ENCODE peak calls at places on chromosomes 11 and 22, in nine cellular contexts. One of them, this sample, is unnamed.

GRCh38 chr11:131867457-131868257 is 497.2 kb downstream of the NTM start:
- DNase-seq in heart right ventricle: peak
- DNase-seq in CD8-positive, alpha-beta T cell: no peak
- DNase-seq in AG04449: peak
- DNase-seq in body of pancreas: peak
- DNase-seq in nephron progenitor cell: peak
- DNase-seq in AG09319: peak
- DNase-seq in progenitor cell of endocrine pancreas: peak
- DNase-seq in fibroblast of mammary gland: peak
- DNase-seq in this sample: peak

GRCh38 chr22:46547179-46547882 is 9.9 kb upstream of the CELSR1 start:
- DNase-seq in body of pancreas: peak
- DNase-seq in heart right ventricle: peak
- DNase-seq in nephron progenitor cell: peak
- DNase-seq in progenitor cell of endocrine pancreas: no peak
- DNase-seq in AG09319: no peak
- DNase-seq in AG04449: no peak
- DNase-seq in fibroblast of mammary gland: peak
- DNase-seq in CD8-positive, alpha-beta T cell: no peak
- DNase-seq in this sample: peak

GRCh38 chr22:31829505-31829904 is 75.7 kb downstream of the DEPDC5 start:
- DNase-seq in nephron progenitor cell: no peak
- DNase-seq in progenitor cell of endocrine pancreas: no peak
- DNase-seq in AG09319: peak
- DNase-seq in AG04449: peak
- DNase-seq in CD8-positive, alpha-beta T cell: no peak
- DNase-seq in body of pancreas: no peak
- DNase-seq in fibroblast of mammary gland: peak
- DNase-seq in heart right ventricle: no peak
- DNase-seq in this sample: peak

GRCh38 chr11:128886401-128887119 is 4.6 kb upstream of the KCNJ5 start:
- DNase-seq in AG04449: no peak
- DNase-seq in CD8-positive, alpha-beta T cell: no peak
- DNase-seq in AG09319: no peak
- DNase-seq in body of pancreas: peak
- DNase-seq in fibroblast of mammary gland: no peak
- DNase-seq in heart right ventricle: no peak
- DNase-seq in progenitor cell of endocrine pancreas: no peak
- DNase-seq in nephron progenitor cell: peak
- DNase-seq in this sample: no peak

GRCh38 chr11:36622431-36623136 is 24.5 kb upstream of the RAG2 start:
- DNase-seq in heart right ventricle: no peak
- DNase-seq in fibroblast of mammary gland: peak
- DNase-seq in nephron progenitor cell: no peak
- DNase-seq in progenitor cell of endocrine pancreas: no peak
- DNase-seq in AG04449: peak
- DNase-seq in CD8-positive, alpha-beta T cell: no peak
- DNase-seq in AG09319: no peak
- DNase-seq in body of pancreas: no peak
- DNase-seq in this sample: peak

GRCh38 chr11:75652936-75653335 is 15.9 kb downstream of the MAP6 start:
- DNase-seq in progenitor cell of endocrine pancreas: no peak
- DNase-seq in fibroblast of mammary gland: peak
- DNase-seq in heart right ventricle: no peak
- DNase-seq in AG09319: no peak
- DNase-seq in CD8-positive, alpha-beta T cell: no peak
- DNase-seq in nephron progenitor cell: no peak
- DNase-seq in body of pancreas: no peak
- DNase-seq in AG04449: no peak
- DNase-seq in this sample: peak

GRCh38 chr22:35378547-35379078 is 2.3 kb upstream of the HMOX1 start:
- DNase-seq in body of pancreas: no peak
- DNase-seq in AG09319: no peak
- DNase-seq in AG04449: no peak
- DNase-seq in fibroblast of mammary gland: no peak
- DNase-seq in nephron progenitor cell: no peak
- DNase-seq in progenitor cell of endocrine pancreas: no peak
- DNase-seq in CD8-positive, alpha-beta T cell: no peak
- DNase-seq in heart right ventricle: no peak
- DNase-seq in this sample: no peak

GRCh38 chr22:41512421-41513194 is 31.7 kb downstream of the POLR3H start:
- DNase-seq in nephron progenitor cell: peak
- DNase-seq in CD8-positive, alpha-beta T cell: no peak
- DNase-seq in AG09319: peak
- DNase-seq in body of pancreas: no peak
- DNase-seq in heart right ventricle: no peak
- DNase-seq in fibroblast of mammary gland: peak
- DNase-seq in progenitor cell of endocrine pancreas: no peak
- DNase-seq in AG04449: no peak
- DNase-seq in this sample: peak

GRCh38 chr22:35928273-35928798 is 100.3 kb downstream of the RBFOX2 start:
- DNase-seq in body of pancreas: no peak
- DNase-seq in heart right ventricle: no peak
- DNase-seq in nephron progenitor cell: no peak
- DNase-seq in AG09319: no peak
- DNase-seq in fibroblast of mammary gland: no peak
- DNase-seq in AG04449: no peak
- DNase-seq in progenitor cell of endocrine pancreas: no peak
- DNase-seq in CD8-positive, alpha-beta T cell: no peak
- DNase-seq in this sample: no peak

GRCh38 chr22:29886601-29887000 is 3.6 kb downstream of the MTMR3 start:
- DNase-seq in body of pancreas: no peak
- DNase-seq in progenitor cell of endocrine pancreas: no peak
- DNase-seq in heart right ventricle: no peak
- DNase-seq in fibroblast of mammary gland: no peak
- DNase-seq in AG04449: no peak
- DNase-seq in nephron progenitor cell: no peak
- DNase-seq in AG09319: no peak
- DNase-seq in CD8-positive, alpha-beta T cell: no peak
- DNase-seq in this sample: no peak

GRCh38 chr22:29882716-29883044 is 294 bp upstream of the MTMR3 start:
- DNase-seq in progenitor cell of endocrine pancreas: no peak
- DNase-seq in AG09319: peak
- DNase-seq in AG04449: no peak
- DNase-seq in heart right ventricle: no peak
- DNase-seq in fibroblast of mammary gland: no peak
- DNase-seq in CD8-positive, alpha-beta T cell: no peak
- DNase-seq in body of pancreas: no peak
- DNase-seq in nephron progenitor cell: no peak
- DNase-seq in this sample: no peak

GRCh38 chr22:29883831-29884139 is 811 bp downstream of the MTMR3 start:
- DNase-seq in AG09319: no peak
- DNase-seq in heart right ventricle: no peak
- DNase-seq in AG04449: no peak
- DNase-seq in CD8-positive, alpha-beta T cell: no peak
- DNase-seq in nephron progenitor cell: no peak
- DNase-seq in body of pancreas: no peak
- DNase-seq in fibroblast of mammary gland: no peak
- DNase-seq in progenitor cell of endocrine pancreas: no peak
- DNase-seq in this sample: no peak

GRCh38 chr22:29885610-29886009 is 2.6 kb downstream of the MTMR3 start:
- DNase-seq in AG04449: no peak
- DNase-seq in progenitor cell of endocrine pancreas: no peak
- DNase-seq in fibroblast of mammary gland: no peak
- DNase-seq in CD8-positive, alpha-beta T cell: no peak
- DNase-seq in body of pancreas: no peak
- DNase-seq in AG09319: no peak
- DNase-seq in nephron progenitor cell: no peak
- DNase-seq in heart right ventricle: no peak
- DNase-seq in this sample: no peak

GRCh38 chr22:29883045-29883830 is at the start of gene MTMR3:
- DNase-seq in CD8-positive, alpha-beta T cell: peak
- DNase-seq in heart right ventricle: peak
- DNase-seq in body of pancreas: peak
- DNase-seq in AG09319: no peak
- DNase-seq in AG04449: peak
- DNase-seq in progenitor cell of endocrine pancreas: peak
- DNase-seq in nephron progenitor cell: peak
- DNase-seq in fibroblast of mammary gland: peak
- DNase-seq in this sample: peak
- TF ChIP-seq CTCF in CD8-positive, alpha-beta T cell: peak
- TF ChIP-seq CTCF in heart right ventricle: peak
- TF ChIP-seq CTCF in body of pancreas: peak
- TF ChIP-seq CTCF in AG09319: peak
- TF ChIP-seq CTCF in AG04449: peak
- TF ChIP-seq CTCF in progenitor cell of endocrine pancreas: peak
- TF ChIP-seq CTCF in nephron progenitor cell: peak
- TF ChIP-seq CTCF in fibroblast of mammary gland: peak
- TF ChIP-seq CTCF in this sample: peak

GRCh38 chr11:45666648-45667642 is 1.5 kb upstream of the CHST1 start:
- DNase-seq in body of pancreas: no peak
- DNase-seq in heart right ventricle: no peak
- DNase-seq in fibroblast of mammary gland: no peak
- DNase-seq in AG04449: no peak
- DNase-seq in AG09319: no peak
- DNase-seq in CD8-positive, alpha-beta T cell: no peak
- DNase-seq in nephron progenitor cell: no peak
- DNase-seq in progenitor cell of endocrine pancreas: no peak
- DNase-seq in this sample: no peak

GRCh38 chr11:45669956-45670355 is 4.5 kb upstream of the CHST1 start:
- DNase-seq in AG04449: no peak
- DNase-seq in nephron progenitor cell: no peak
- DNase-seq in progenitor cell of endocrine pancreas: no peak
- DNase-seq in fibroblast of mammary gland: no peak
- DNase-seq in AG09319: no peak
- DNase-seq in body of pancreas: no peak
- DNase-seq in CD8-positive, alpha-beta T cell: no peak
- DNase-seq in heart right ventricle: no peak
- DNase-seq in this sample: no peak

GRCh38 chr11:45665933-45666647 is 668 bp upstream of the CHST1 start:
- DNase-seq in CD8-positive, alpha-beta T cell: no peak
- DNase-seq in AG04449: no peak
- DNase-seq in AG09319: no peak
- DNase-seq in nephron progenitor cell: no peak
- DNase-seq in body of pancreas: no peak
- DNase-seq in progenitor cell of endocrine pancreas: no peak
- DNase-seq in heart right ventricle: no peak
- DNase-seq in fibroblast of mammary gland: peak
- DNase-seq in this sample: no peak

GRCh38 chr11:45669146-45669545 is 3.7 kb upstream of the CHST1 start:
- DNase-seq in progenitor cell of endocrine pancreas: no peak
- DNase-seq in heart right ventricle: no peak
- DNase-seq in CD8-positive, alpha-beta T cell: no peak
- DNase-seq in AG09319: no peak
- DNase-seq in fibroblast of mammary gland: no peak
- DNase-seq in body of pancreas: no peak
- DNase-seq in AG04449: no peak
- DNase-seq in nephron progenitor cell: no peak
- DNase-seq in this sample: no peak

DNA sequence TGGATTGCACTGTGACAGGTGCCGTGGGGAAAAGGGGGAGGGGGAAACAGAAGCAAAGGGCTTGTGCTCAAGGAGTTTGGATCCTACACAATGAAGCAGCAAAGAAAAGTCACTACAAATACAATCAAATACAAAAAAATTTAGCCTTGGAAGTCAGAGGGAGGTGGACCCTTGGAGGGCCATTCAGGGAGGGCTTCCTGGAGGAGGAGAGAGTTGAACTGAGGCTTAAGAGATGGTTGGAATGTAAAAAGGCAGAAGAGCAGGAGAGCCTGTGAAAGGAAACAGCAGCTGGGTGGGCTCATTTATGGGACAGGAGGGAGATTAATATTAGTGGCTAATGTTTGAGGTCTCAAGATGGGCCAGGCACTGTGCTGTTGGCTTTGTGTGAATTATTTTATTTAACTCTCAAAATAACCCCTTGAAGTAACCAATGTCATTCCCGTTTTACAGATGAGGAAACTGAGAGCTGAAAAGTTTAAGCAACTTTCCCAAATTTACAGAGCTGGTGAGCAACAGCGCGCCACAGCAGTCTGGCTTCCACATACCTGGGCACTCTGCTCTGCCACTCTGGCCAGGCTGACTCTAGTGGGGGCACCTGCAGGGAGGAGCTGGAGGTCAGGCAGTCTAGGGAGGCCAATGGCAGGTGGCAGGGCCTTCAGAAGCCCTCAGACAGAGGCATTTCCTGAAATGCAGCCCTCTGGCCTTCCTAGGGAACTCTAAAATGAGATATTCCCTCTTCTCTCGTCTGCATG is 2.7 kb upstream of the CHST1 start:
- DNase-seq in AG04449: no peak
- DNase-seq in heart right ventricle: no peak
- DNase-seq in fibroblast of mammary gland: no peak
- DNase-seq in nephron progenitor cell: no peak
- DNase-seq in AG09319: no peak
- DNase-seq in progenitor cell of endocrine pancreas: no peak
- DNase-seq in CD8-positive, alpha-beta T cell: no peak
- DNase-seq in body of pancreas: no peak
- DNase-seq in this sample: no peak
- TF ChIP-seq CTCF in AG04449: no peak
- TF ChIP-seq CTCF in heart right ventricle: no peak
- TF ChIP-seq CTCF in fibroblast of mammary gland: no peak
- TF ChIP-seq CTCF in nephron progenitor cell: no peak
- TF ChIP-seq CTCF in AG09319: no peak
- TF ChIP-seq CTCF in progenitor cell of endocrine pancreas: no peak
- TF ChIP-seq CTCF in CD8-positive, alpha-beta T cell: no peak
- TF ChIP-seq CTCF in body of pancreas: no peak
- TF ChIP-seq CTCF in this sample: no peak

GRCh38 chr22:27919222-27919942 is at the start of gene PITPNB:
- DNase-seq in heart right ventricle: peak
- DNase-seq in CD8-positive, alpha-beta T cell: peak
- DNase-seq in progenitor cell of endocrine pancreas: peak
- DNase-seq in nephron progenitor cell: peak
- DNase-seq in AG04449: peak
- DNase-seq in fibroblast of mammary gland: peak
- DNase-seq in body of pancreas: peak
- DNase-seq in AG09319: peak
- DNase-seq in this sample: peak

GRCh38 chr22:27925331-27925730 is 6.3 kb upstream of the PITPNB start:
- DNase-seq in CD8-positive, alpha-beta T cell: no peak
- DNase-seq in fibroblast of mammary gland: no peak
- DNase-seq in AG04449: no peak
- DNase-seq in heart right ventricle: no peak
- DNase-seq in progenitor cell of endocrine pancreas: no peak
- DNase-seq in nephron progenitor cell: no peak
- DNase-seq in body of pancreas: no peak
- DNase-seq in AG09319: no peak
- DNase-seq in this sample: no peak

GRCh38 chr22:27918351-27919221 is 470 bp downstream of the PITPNB start:
- DNase-seq in AG04449: no peak
- DNase-seq in AG09319: no peak
- DNase-seq in fibroblast of mammary gland: peak
- DNase-seq in heart right ventricle: peak
- DNase-seq in nephron progenitor cell: peak
- DNase-seq in body of pancreas: peak
- DNase-seq in progenitor cell of endocrine pancreas: peak
- DNase-seq in CD8-positive, alpha-beta T cell: peak
- DNase-seq in this sample: peak

GRCh38 chr22:27919943-27920755 is 1.1 kb upstream of the PITPNB start:
- DNase-seq in heart right ventricle: no peak
- DNase-seq in AG04449: peak
- DNase-seq in body of pancreas: peak
- DNase-seq in nephron progenitor cell: peak
- DNase-seq in CD8-positive, alpha-beta T cell: no peak
- DNase-seq in progenitor cell of endocrine pancreas: no peak
- DNase-seq in fibroblast of mammary gland: peak
- DNase-seq in AG09319: peak
- DNase-seq in this sample: peak
- TF ChIP-seq CTCF in heart right ventricle: peak
- TF ChIP-seq CTCF in AG04449: peak
- TF ChIP-seq CTCF in body of pancreas: no peak
- TF ChIP-seq CTCF in nephron progenitor cell: no peak
- TF ChIP-seq CTCF in CD8-positive, alpha-beta T cell: no peak
- TF ChIP-seq CTCF in progenitor cell of endocrine pancreas: no peak
- TF ChIP-seq CTCF in fibroblast of mammary gland: peak
- TF ChIP-seq CTCF in AG09319: no peak
- TF ChIP-seq CTCF in this sample: peak

GRCh38 chr22:21624120-21624879 is 5.5 kb downstream of the YDJC start:
- DNase-seq in fibroblast of mammary gland: peak
- DNase-seq in body of pancreas: peak
- DNase-seq in heart right ventricle: peak
- DNase-seq in nephron progenitor cell: peak
- DNase-seq in AG04449: no peak
- DNase-seq in progenitor cell of endocrine pancreas: no peak
- DNase-seq in AG09319: no peak
- DNase-seq in CD8-positive, alpha-beta T cell: no peak
- DNase-seq in this sample: peak
- TF ChIP-seq CTCF in fibroblast of mammary gland: peak
- TF ChIP-seq CTCF in body of pancreas: peak
- TF ChIP-seq CTCF in heart right ventricle: peak
- TF ChIP-seq CTCF in nephron progenitor cell: peak
- TF ChIP-seq CTCF in AG04449: peak
- TF ChIP-seq CTCF in progenitor cell of endocrine pancreas: peak
- TF ChIP-seq CTCF in AG09319: peak
- TF ChIP-seq CTCF in CD8-positive, alpha-beta T cell: peak
- TF ChIP-seq CTCF in this sample: peak

This sample was measured in fibroblast of the aortic adventitia.